ENCODE peak calls at places on chromosomes 11 and 22, in five cellular contexts. R is A549, B is nephron progenitor cell, Y is Right ventricle myocardium inferior, H is amniotic stem cell. U is an unnamed sample.

GRCh38 chr11:62959077-62959980 is 25.4 kb downstream of the SLC22A6 start:
- DNase-seq in R (no peak), B (no peak), Y (no peak), H (no peak), U (no peak)

GRCh38 chr22:36145881-36146280 is 14.7 kb downstream of the APOL3 start:
- DNase-seq in R (no peak), B (no peak), Y (no peak), H (no peak), U (no peak)

GRCh38 chr11:96188625-96189006 is 154.4 kb downstream of the MAML2 start:
- DNase-seq in R (no peak), B (no peak), Y (no peak), H (peak; percentile 25), U (no peak)

GRCh38 chr11:92557848-92558247 is 333.2 kb downstream of the FAT3 start:
- DNase-seq in R (no peak), B (no peak), Y (no peak), H (no peak), U (no peak)

GRCh38 chr11:62336949-62337681 is at the start of gene ASRGL1:
- DNase-seq in R (peak; percentile 87), B (peak; percentile 87), Y (peak; percentile 95), H (no peak), U (peak; percentile 46)

GRCh38 chr22:39419911-39420310 is 20.3 kb downstream of the TAB1 start:
- DNase-seq in R (no peak), B (no peak), Y (no peak), H (no peak), U (no peak)

GRCh38 chr22:42937164-42937854 is 77.6 kb downstream of the PACSIN2 start:
- DNase-seq in R (peak; percentile 71), B (no peak), Y (no peak), H (peak; percentile 59), U (peak; percentile 23)

GRCh38 chr11:113022267-113022666 is 61.0 kb downstream of the NCAM1 start:
- DNase-seq in R (no peak), B (no peak), Y (no peak), H (no peak), U (no peak)

GRCh38 chr11:77557553-77557952 is 32.2 kb upstream of the AQP11 start:
- DNase-seq in R (peak; percentile 61), B (no peak), Y (no peak), H (no peak), U (peak; percentile 14)

GRCh38 chr11:105802390-105802789 is 192.5 kb downstream of the GRIA4 start:
- DNase-seq in R (no peak), B (no peak), Y (no peak), H (no peak), U (no peak)

GRCh38 chr11:6889835-6890234 is 2.5 kb downstream of the OR2D2 start:
- DNase-seq in R (no peak), B (no peak), Y (no peak), H (no peak), U (no peak)

GRCh38 chr22:19817561-19818263 is 37.0 kb downstream of the GNB1L start:
- DNase-seq in R (no peak), B (no peak), Y (no peak), H (no peak), U (no peak)

GRCh38 chr11:75263944-75264349 is 23.4 kb downstream of the TPBGL start:
- DNase-seq in R (no peak), B (no peak), Y (peak; percentile 81), H (no peak), U (no peak)

GRCh38 chr22:27470169-27470772 is 331.3 kb downstream of the MN1 start:
- DNase-seq in R (no peak), B (no peak), Y (no peak), H (no peak), U (no peak)

GRCh38 chr11:17734986-17735822 is 623 bp downstream of the KCNC1 start:
- DNase-seq in R (peak; percentile 44), B (peak; percentile 93), Y (peak; percentile 80), H (peak; percentile 59), U (peak; percentile 30)

GRCh38 chr11:60914620-60915249 is 777 bp downstream of the TMEM109 start:
- DNase-seq in R (no peak), B (no peak), Y (peak; percentile 71), H (no peak), U (no peak)

GRCh38 chr22:27170491-27170890 is 513.1 kb downstream of the MIAT start:
- DNase-seq in R (peak; percentile 69), B (peak; percentile 24), Y (no peak), H (no peak), U (no peak)

GRCh38 chr11:704799-705645 is 1.0 kb upstream of the EPS8L2 start:
- DNase-seq in R (peak; percentile 79), B (no peak), Y (no peak), H (no peak), U (no peak)

GRCh38 chr22:48428556-48429371 is 1398.9 kb downstream of the BRD1 start:
- DNase-seq in R (peak; percentile 54), B (no peak), Y (no peak), H (no peak), U (peak; percentile 27)

GRCh38 chr22:20169253-20169822 is 18.5 kb upstream of the CCDC188 start:
- DNase-seq in R (no peak), B (no peak), Y (no peak), H (no peak), U (no peak)

GRCh38 chr22:24760708-24761306 is 13.7 kb downstream of the PIWIL3 start:
- DNase-seq in R (no peak), B (no peak), Y (no peak), H (no peak), U (no peak)

U was measured in NCI-H460.